ENCODE peak calls at places on chromosome 6, in five cellular contexts. One of them, this sample, is unnamed.
A peak's percentile ranks its signal among the peaks of the same experiment; 100 is the strongest.

GRCh38 chr6:108715832-108716231 is 132.4 kb upstream of the ARMC2 start:
- DNase-seq in suprapubic skin: no peak
- DNase-seq in cardiac fibroblast: peak; percentile 46
- DNase-seq in nephron progenitor cell: no peak
- DNase-seq in body of pancreas: no peak
- DNase-seq in this sample: no peak

GRCh38 chr6:99485395-99485773 is 29.8 kb downstream of the USP45 start:
- DNase-seq in cardiac fibroblast: no peak
- DNase-seq in nephron progenitor cell: no peak
- DNase-seq in suprapubic skin: no peak
- DNase-seq in body of pancreas: no peak
- DNase-seq in this sample: no peak

GRCh38 chr6:55902796-55903195 is 27.4 kb upstream of the BMP5 start:
- DNase-seq in suprapubic skin: no peak
- DNase-seq in cardiac fibroblast: peak; percentile 10
- DNase-seq in nephron progenitor cell: no peak
- DNase-seq in body of pancreas: no peak
- DNase-seq in this sample: no peak

GRCh38 chr6:25694366-25694765 is 42.4 kb downstream of the SCGN start:
- DNase-seq in cardiac fibroblast: no peak
- DNase-seq in body of pancreas: no peak
- DNase-seq in nephron progenitor cell: no peak
- DNase-seq in suprapubic skin: no peak
- DNase-seq in this sample: no peak

GRCh38 chr6:34583861-34584604 is 27.9 kb upstream of the SPDEF start:
- DNase-seq in body of pancreas: no peak
- DNase-seq in cardiac fibroblast: no peak
- DNase-seq in suprapubic skin: no peak
- DNase-seq in nephron progenitor cell: no peak
- DNase-seq in this sample: no peak

GRCh38 chr6:18424201-18424600 is 37.1 kb downstream of the RNF144B start:
- DNase-seq in nephron progenitor cell: no peak
- DNase-seq in suprapubic skin: no peak
- DNase-seq in cardiac fibroblast: no peak
- DNase-seq in body of pancreas: no peak
- DNase-seq in this sample: no peak

GRCh38 chr6:1850581-1851157 is 241.0 kb downstream of the FOXC1 start:
- DNase-seq in suprapubic skin: no peak
- DNase-seq in body of pancreas: no peak
- DNase-seq in nephron progenitor cell: no peak
- DNase-seq in cardiac fibroblast: no peak
- DNase-seq in this sample: no peak

GRCh38 chr6:3610896-3611295 is 140.6 kb downstream of the PXDC1 start:
- DNase-seq in suprapubic skin: no peak
- DNase-seq in body of pancreas: no peak
- DNase-seq in cardiac fibroblast: no peak
- DNase-seq in nephron progenitor cell: no peak
- DNase-seq in this sample: no peak

GRCh38 chr6:20696676-20697075 is 162.4 kb downstream of the CDKAL1 start:
- DNase-seq in body of pancreas: no peak
- DNase-seq in suprapubic skin: no peak
- DNase-seq in cardiac fibroblast: peak; percentile 84
- DNase-seq in nephron progenitor cell: no peak
- DNase-seq in this sample: no peak

GRCh38 chr6:147204843-147205311 is 660 bp downstream of the STXBP5 start:
- DNase-seq in nephron progenitor cell: no peak
- DNase-seq in suprapubic skin: no peak
- DNase-seq in cardiac fibroblast: no peak
- DNase-seq in body of pancreas: no peak
- DNase-seq in this sample: no peak

GRCh38 chr6:42984924-42985475 is 630 bp downstream of the PPP2R5D start:
- DNase-seq in cardiac fibroblast: peak; percentile 35
- DNase-seq in nephron progenitor cell: peak; percentile 34
- DNase-seq in suprapubic skin: no peak
- DNase-seq in body of pancreas: peak; percentile 13
- DNase-seq in this sample: no peak

GRCh38 chr6:422423-423061 is 31.0 kb downstream of the IRF4 start:
- DNase-seq in body of pancreas: peak; percentile 60
- DNase-seq in suprapubic skin: no peak
- DNase-seq in cardiac fibroblast: peak; percentile 51
- DNase-seq in nephron progenitor cell: no peak
- DNase-seq in this sample: no peak

GRCh38 chr6:25341923-25342619 is 62.9 kb downstream of the CARMIL1 start:
- DNase-seq in body of pancreas: no peak
- DNase-seq in nephron progenitor cell: no peak
- DNase-seq in suprapubic skin: no peak
- DNase-seq in cardiac fibroblast: no peak
- DNase-seq in this sample: no peak

GRCh38 chr6:1224514-1224913 is 87.4 kb upstream of the FOXQ1 start:
- DNase-seq in nephron progenitor cell: no peak
- DNase-seq in body of pancreas: no peak
- DNase-seq in suprapubic skin: no peak
- DNase-seq in cardiac fibroblast: no peak
- DNase-seq in this sample: no peak

GRCh38 chr6:128057541-128058335 is 156.9 kb upstream of the THEMIS start:
- DNase-seq in nephron progenitor cell: no peak
- DNase-seq in suprapubic skin: no peak
- DNase-seq in cardiac fibroblast: peak; percentile 3
- DNase-seq in body of pancreas: no peak
- DNase-seq in this sample: no peak

GRCh38 chr6:108621117-108621516 is 60.4 kb downstream of the FOXO3 start:
- DNase-seq in suprapubic skin: no peak
- DNase-seq in nephron progenitor cell: no peak
- DNase-seq in body of pancreas: peak; percentile 49
- DNase-seq in cardiac fibroblast: peak; percentile 63
- DNase-seq in this sample: peak; percentile 51

GRCh38 chr6:44676246-44676790 is 288.8 kb downstream of the CDC5L start:
- DNase-seq in nephron progenitor cell: no peak
- DNase-seq in cardiac fibroblast: no peak
- DNase-seq in suprapubic skin: no peak
- DNase-seq in body of pancreas: no peak
- DNase-seq in this sample: no peak

GRCh38 chr6:153804755-153805330 is 234.2 kb upstream of the OPRM1 start:
- DNase-seq in suprapubic skin: no peak
- DNase-seq in nephron progenitor cell: no peak
- DNase-seq in body of pancreas: no peak
- DNase-seq in cardiac fibroblast: no peak
- DNase-seq in this sample: no peak

GRCh38 chr6:16392010-16392409 is 153.6 kb downstream of the GMPR start:
- DNase-seq in nephron progenitor cell: no peak
- DNase-seq in suprapubic skin: no peak
- DNase-seq in body of pancreas: no peak
- DNase-seq in cardiac fibroblast: peak; percentile 62
- DNase-seq in this sample: no peak

GRCh38 chr6:92125681-92126080 is 1293.7 kb downstream of the EPHA7 start:
- DNase-seq in cardiac fibroblast: no peak
- DNase-seq in suprapubic skin: no peak
- DNase-seq in nephron progenitor cell: no peak
- DNase-seq in body of pancreas: no peak
- DNase-seq in this sample: no peak

GRCh38 chr6:119124079-119124824 is 45.8 kb upstream of the FAM184A start:
- DNase-seq in nephron progenitor cell: no peak
- DNase-seq in body of pancreas: no peak
- DNase-seq in suprapubic skin: no peak
- DNase-seq in cardiac fibroblast: no peak
- DNase-seq in this sample: no peak

GRCh38 chr6:28643017-28643740 is 117.5 kb downstream of the GPX5 start:
- DNase-seq in suprapubic skin: no peak
- DNase-seq in body of pancreas: no peak
- DNase-seq in nephron progenitor cell: peak; percentile 57
- DNase-seq in cardiac fibroblast: peak; percentile 71
- DNase-seq in this sample: no peak

GRCh38 chr6:166488081-166488685 is 98.3 kb downstream of the RAMACL start:
- DNase-seq in body of pancreas: peak; percentile 57
- DNase-seq in nephron progenitor cell: no peak
- DNase-seq in cardiac fibroblast: peak; percentile 68
- DNase-seq in suprapubic skin: peak; percentile 81
- DNase-seq in this sample: no peak

GRCh38 chr6:167245586-167245985 is 45.5 kb upstream of the UNC93A start:
- DNase-seq in suprapubic skin: no peak
- DNase-seq in body of pancreas: no peak
- DNase-seq in cardiac fibroblast: no peak
- DNase-seq in nephron progenitor cell: no peak
- DNase-seq in this sample: no peak

GRCh38 chr6:137415127-137415833 is 78.9 kb downstream of the OLIG3 start:
- DNase-seq in suprapubic skin: no peak
- DNase-seq in body of pancreas: peak; percentile 74
- DNase-seq in nephron progenitor cell: peak; percentile 58
- DNase-seq in cardiac fibroblast: peak; percentile 75
- DNase-seq in this sample: no peak

GRCh38 chr6:138176652-138177232 is 15.0 kb downstream of the ARFGEF3 start:
- DNase-seq in cardiac fibroblast: no peak
- DNase-seq in suprapubic skin: no peak
- DNase-seq in body of pancreas: no peak
- DNase-seq in nephron progenitor cell: no peak
- DNase-seq in this sample: no peak

GRCh38 chr6:89921691-89922090 is 27.4 kb downstream of the GJA10 start:
- DNase-seq in suprapubic skin: no peak
- DNase-seq in cardiac fibroblast: no peak
- DNase-seq in body of pancreas: no peak
- DNase-seq in nephron progenitor cell: no peak
- DNase-seq in this sample: no peak

GRCh38 chr6:121688974-121689373 is 253.5 kb downstream of the GJA1 start:
- DNase-seq in body of pancreas: no peak
- DNase-seq in nephron progenitor cell: no peak
- DNase-seq in cardiac fibroblast: no peak
- DNase-seq in suprapubic skin: no peak
- DNase-seq in this sample: no peak

GRCh38 chr6:170224694-170225660 is 65.9 kb downstream of the DLL1 start:
- DNase-seq in suprapubic skin: peak; percentile 83
- DNase-seq in body of pancreas: peak; percentile 93
- DNase-seq in nephron progenitor cell: no peak
- DNase-seq in cardiac fibroblast: no peak
- DNase-seq in this sample: no peak

GRCh38 chr6:163355471-163355991 is 59.0 kb upstream of the QKI start:
- DNase-seq in suprapubic skin: no peak
- DNase-seq in body of pancreas: peak; percentile 59
- DNase-seq in nephron progenitor cell: no peak
- DNase-seq in cardiac fibroblast: peak; percentile 81
- DNase-seq in this sample: no peak

GRCh38 chr6:71452709-71453108 is 164.1 kb downstream of the OGFRL1 start:
- DNase-seq in cardiac fibroblast: no peak
- DNase-seq in body of pancreas: no peak
- DNase-seq in suprapubic skin: no peak
- DNase-seq in nephron progenitor cell: no peak
- DNase-seq in this sample: no peak

DNA sequence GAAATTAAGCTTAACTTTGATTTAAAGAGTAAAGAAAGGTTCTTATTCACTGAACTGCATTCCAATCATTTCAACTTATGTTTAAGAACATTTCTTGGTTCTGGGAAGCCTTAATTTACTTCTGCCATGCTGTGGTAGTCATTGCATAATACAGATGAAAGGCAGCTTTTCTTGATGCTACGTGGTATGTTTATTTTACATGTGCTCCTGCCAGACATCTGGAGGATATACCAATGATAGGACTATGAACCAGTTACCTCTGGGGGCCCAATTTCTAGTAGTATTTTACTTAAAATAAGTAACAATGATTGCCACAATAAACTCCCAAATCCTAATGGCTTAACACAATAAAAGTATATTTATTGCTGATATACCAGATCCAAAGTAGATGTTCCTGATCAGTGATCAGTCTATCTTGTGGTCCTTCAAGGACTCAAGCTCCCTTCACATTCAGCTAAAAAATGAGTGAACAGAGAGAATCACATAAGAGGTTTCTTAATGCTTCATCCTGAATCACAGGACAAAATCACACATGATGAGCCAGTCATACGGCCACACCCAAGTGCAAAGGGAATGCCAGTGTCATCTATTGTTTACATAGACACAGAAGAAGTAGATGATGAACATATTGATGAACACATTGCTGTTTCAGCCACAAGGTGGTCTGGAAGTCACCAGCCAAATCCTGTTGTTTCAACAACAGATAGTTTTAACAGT is 56.5 kb upstream of the CCN2 start:
- DNase-seq in cardiac fibroblast: peak; percentile 25
- DNase-seq in body of pancreas: no peak
- DNase-seq in nephron progenitor cell: no peak
- DNase-seq in suprapubic skin: no peak
- DNase-seq in this sample: no peak
- TF ChIP-seq CTCF in cardiac fibroblast: no peak
- TF ChIP-seq CTCF in body of pancreas: no peak
- TF ChIP-seq CTCF in nephron progenitor cell: no peak
- TF ChIP-seq CTCF in suprapubic skin: no peak
- TF ChIP-seq CTCF in this sample: no peak

GRCh38 chr6:103122766-103123601 is 1729.5 kb downstream of the GRIK2 start:
- DNase-seq in cardiac fibroblast: peak; percentile 34
- DNase-seq in suprapubic skin: no peak
- DNase-seq in nephron progenitor cell: peak; percentile 82
- DNase-seq in body of pancreas: peak; percentile 46
- DNase-seq in this sample: no peak

DNA sequence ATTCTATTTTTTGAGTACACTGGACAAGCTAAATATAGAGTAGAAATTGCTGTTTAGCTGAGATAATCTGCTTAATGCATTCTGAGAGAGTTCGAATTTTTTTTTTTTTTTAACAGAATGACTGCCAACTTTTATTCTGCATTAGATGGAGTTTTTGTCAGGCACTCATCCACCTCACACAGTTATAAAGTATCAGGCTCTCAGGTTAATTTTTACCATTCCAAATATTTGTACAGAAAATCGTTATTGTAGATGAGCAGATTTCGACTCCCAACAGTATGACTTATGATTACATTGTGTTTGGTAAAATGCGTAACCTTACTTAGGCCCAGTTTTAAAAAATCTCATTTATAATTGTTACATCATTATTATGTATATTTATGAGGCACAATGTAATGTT is 1731.0 kb downstream of the GRIK2 start:
- DNase-seq in nephron progenitor cell: no peak
- DNase-seq in cardiac fibroblast: no peak
- DNase-seq in body of pancreas: no peak
- DNase-seq in suprapubic skin: no peak
- DNase-seq in this sample: no peak
- TF ChIP-seq CTCF in nephron progenitor cell: no peak
- TF ChIP-seq CTCF in cardiac fibroblast: no peak
- TF ChIP-seq CTCF in body of pancreas: no peak
- TF ChIP-seq CTCF in suprapubic skin: no peak
- TF ChIP-seq CTCF in this sample: no peak

DNA sequence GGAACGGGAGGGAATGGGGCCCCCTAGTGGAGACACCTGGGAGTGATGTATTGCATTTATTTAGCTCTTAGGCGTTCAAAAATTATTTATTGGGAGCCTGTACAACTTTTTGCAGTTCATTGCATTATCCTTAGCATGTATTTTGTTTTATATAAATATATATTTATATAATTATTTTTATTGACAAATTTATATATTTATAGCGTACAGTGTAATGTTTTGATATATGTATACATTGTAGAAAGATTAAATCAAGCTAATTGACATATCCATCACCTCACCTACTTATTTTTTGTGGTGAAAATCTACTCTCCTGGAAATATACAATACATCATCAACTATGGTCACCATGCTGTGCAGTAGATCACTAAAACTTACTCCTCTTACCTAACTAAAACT is 975 bp downstream of the SIRT5 start:
- DNase-seq in body of pancreas: no peak
- DNase-seq in suprapubic skin: no peak
- DNase-seq in nephron progenitor cell: no peak
- DNase-seq in cardiac fibroblast: no peak
- DNase-seq in this sample: no peak
- TF ChIP-seq CTCF in body of pancreas: peak; percentile 76
- TF ChIP-seq CTCF in suprapubic skin: peak; percentile 56
- TF ChIP-seq CTCF in nephron progenitor cell: peak; percentile 89
- TF ChIP-seq CTCF in cardiac fibroblast: peak; percentile 71
- TF ChIP-seq CTCF in this sample: peak; percentile 45

GRCh38 chr6:130783416-130784107 is 43.6 kb upstream of the SMLR1 start:
- DNase-seq in cardiac fibroblast: no peak
- DNase-seq in suprapubic skin: no peak
- DNase-seq in body of pancreas: no peak
- DNase-seq in nephron progenitor cell: no peak
- DNase-seq in this sample: no peak
- TF ChIP-seq CTCF in cardiac fibroblast: no peak
- TF ChIP-seq CTCF in suprapubic skin: no peak
- TF ChIP-seq CTCF in body of pancreas: no peak
- TF ChIP-seq CTCF in nephron progenitor cell: no peak
- TF ChIP-seq CTCF in this sample: no peak